ENCODE peak calls at places on chromosomes 5 and 9, in six cellular contexts. One of them, this sample, is unnamed.
A peak's percentile ranks its signal among the peaks of the same experiment; 100 is the strongest.

GRCh38 chr5:176416123-176416924 is at the start of gene CLTB:
- DNase-seq in epithelial cell of esophagus: peak; percentile 91
- DNase-seq in dorsolateral prefrontal cortex: peak; percentile 88
- DNase-seq in coronary artery: peak; percentile 90
- DNase-seq in LNCaP clone FGC: peak; percentile 40
- DNase-seq in B cell: peak; percentile 84
- DNase-seq in this sample: peak; percentile 97

GRCh38 chr5:133252133-133252480 is 200.3 kb downstream of the HSPA4 start:
- DNase-seq in dorsolateral prefrontal cortex: no peak
- DNase-seq in B cell: no peak
- DNase-seq in coronary artery: no peak
- DNase-seq in LNCaP clone FGC: no peak
- DNase-seq in epithelial cell of esophagus: no peak
- DNase-seq in this sample: no peak

GRCh38 chr5:76638466-76638865 is 15.3 kb upstream of the F2RL2 start:
- DNase-seq in coronary artery: no peak
- DNase-seq in epithelial cell of esophagus: no peak
- DNase-seq in dorsolateral prefrontal cortex: no peak
- DNase-seq in LNCaP clone FGC: no peak
- DNase-seq in B cell: no peak
- DNase-seq in this sample: peak; percentile 17

GRCh38 chr5:115428676-115429075 is 115.9 kb downstream of the FEM1C start:
- DNase-seq in B cell: no peak
- DNase-seq in coronary artery: no peak
- DNase-seq in LNCaP clone FGC: no peak
- DNase-seq in epithelial cell of esophagus: no peak
- DNase-seq in dorsolateral prefrontal cortex: no peak
- DNase-seq in this sample: no peak

GRCh38 chr5:33048315-33048714 is 337.2 kb downstream of the NPR3 start:
- DNase-seq in LNCaP clone FGC: no peak
- DNase-seq in epithelial cell of esophagus: no peak
- DNase-seq in dorsolateral prefrontal cortex: no peak
- DNase-seq in coronary artery: no peak
- DNase-seq in B cell: no peak
- DNase-seq in this sample: no peak

GRCh38 chr9:138048184-138048583 is 170.6 kb downstream of the CACNA1B start:
- DNase-seq in coronary artery: no peak
- DNase-seq in B cell: no peak
- DNase-seq in epithelial cell of esophagus: no peak
- DNase-seq in dorsolateral prefrontal cortex: no peak
- DNase-seq in LNCaP clone FGC: no peak
- DNase-seq in this sample: no peak

GRCh38 chr9:130711469-130711868 is 17.9 kb downstream of the EXOSC2 start:
- DNase-seq in dorsolateral prefrontal cortex: no peak
- DNase-seq in epithelial cell of esophagus: no peak
- DNase-seq in LNCaP clone FGC: no peak
- DNase-seq in B cell: no peak
- DNase-seq in coronary artery: no peak
- DNase-seq in this sample: no peak

GRCh38 chr5:180170111-180170809 is 38.8 kb downstream of the RASGEF1C start:
- DNase-seq in coronary artery: no peak
- DNase-seq in LNCaP clone FGC: no peak
- DNase-seq in dorsolateral prefrontal cortex: peak; percentile 86
- DNase-seq in epithelial cell of esophagus: no peak
- DNase-seq in B cell: no peak
- DNase-seq in this sample: no peak

GRCh38 chr9:34332370-34332964 is 3.1 kb downstream of the NUDT2 start:
- DNase-seq in B cell: no peak
- DNase-seq in coronary artery: no peak
- DNase-seq in epithelial cell of esophagus: peak; percentile 65
- DNase-seq in dorsolateral prefrontal cortex: no peak
- DNase-seq in LNCaP clone FGC: no peak
- DNase-seq in this sample: no peak

GRCh38 chr9:110197330-110198187 is 10.4 kb downstream of the C9orf152 start:
- DNase-seq in LNCaP clone FGC: no peak
- DNase-seq in B cell: no peak
- DNase-seq in coronary artery: no peak
- DNase-seq in dorsolateral prefrontal cortex: no peak
- DNase-seq in epithelial cell of esophagus: no peak
- DNase-seq in this sample: no peak
- TF ChIP-seq CTCF in LNCaP clone FGC: no peak
- TF ChIP-seq CTCF in B cell: no peak
- TF ChIP-seq CTCF in coronary artery: peak; percentile 11
- TF ChIP-seq CTCF in dorsolateral prefrontal cortex: peak; percentile 39
- TF ChIP-seq CTCF in epithelial cell of esophagus: no peak
- TF ChIP-seq CTCF in this sample: no peak

DNA sequence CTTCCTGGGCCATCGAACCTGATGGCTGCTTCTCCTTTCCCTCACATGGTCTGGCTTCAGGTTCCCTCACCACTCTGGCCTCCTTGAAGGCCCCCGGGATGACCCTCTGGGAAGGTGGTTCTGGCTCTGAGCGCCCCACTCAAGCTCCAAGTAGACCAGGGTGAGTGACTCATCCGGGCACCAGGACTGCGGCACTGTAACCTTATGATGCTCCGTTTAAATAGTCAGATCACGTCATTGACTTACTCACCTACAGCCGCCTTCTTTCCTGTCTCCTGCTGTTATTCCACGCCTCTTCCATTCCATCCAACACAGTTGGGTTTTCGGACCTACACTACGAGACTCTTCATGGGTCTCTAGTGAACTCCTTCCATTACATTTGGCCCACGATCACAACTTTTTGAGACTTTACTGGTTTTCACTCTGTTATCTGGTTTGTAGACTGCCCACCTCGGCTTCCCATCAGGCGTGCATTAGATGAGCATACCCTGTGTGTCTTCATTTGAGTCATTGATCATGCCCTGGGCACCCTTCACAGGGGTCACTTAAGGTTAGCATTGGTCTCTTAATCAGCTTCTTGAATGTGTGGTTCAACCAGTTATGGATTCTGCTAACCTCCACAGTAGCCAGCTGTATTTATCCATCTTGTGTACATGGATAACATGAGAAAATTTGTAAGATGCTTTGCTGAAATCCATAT is 138.8 kb upstream of the LMX1B start:
- DNase-seq in LNCaP clone FGC: no peak
- DNase-seq in B cell: no peak
- DNase-seq in dorsolateral prefrontal cortex: no peak
- DNase-seq in coronary artery: no peak
- DNase-seq in epithelial cell of esophagus: peak; percentile 46
- DNase-seq in this sample: no peak
- TF ChIP-seq CTCF in LNCaP clone FGC: no peak
- TF ChIP-seq CTCF in B cell: no peak
- TF ChIP-seq CTCF in dorsolateral prefrontal cortex: no peak
- TF ChIP-seq CTCF in coronary artery: no peak
- TF ChIP-seq CTCF in epithelial cell of esophagus: no peak
- TF ChIP-seq CTCF in this sample: no peak

GRCh38 chr9:93907551-93908199 is 47.5 kb downstream of the BARX1 start:
- DNase-seq in epithelial cell of esophagus: no peak
- DNase-seq in coronary artery: no peak
- DNase-seq in LNCaP clone FGC: no peak
- DNase-seq in dorsolateral prefrontal cortex: no peak
- DNase-seq in B cell: no peak
- DNase-seq in this sample: no peak

GRCh38 chr9:93910598-93910997 is 44.6 kb downstream of the BARX1 start:
- DNase-seq in dorsolateral prefrontal cortex: no peak
- DNase-seq in B cell: no peak
- DNase-seq in LNCaP clone FGC: no peak
- DNase-seq in coronary artery: no peak
- DNase-seq in epithelial cell of esophagus: no peak
- DNase-seq in this sample: no peak

GRCh38 chr9:93908591-93909241 is 46.4 kb downstream of the BARX1 start:
- DNase-seq in dorsolateral prefrontal cortex: no peak
- DNase-seq in LNCaP clone FGC: no peak
- DNase-seq in coronary artery: no peak
- DNase-seq in epithelial cell of esophagus: no peak
- DNase-seq in B cell: no peak
- DNase-seq in this sample: no peak

GRCh38 chr9:93910196-93910595 is 45.0 kb downstream of the BARX1 start:
- DNase-seq in B cell: no peak
- DNase-seq in LNCaP clone FGC: no peak
- DNase-seq in dorsolateral prefrontal cortex: no peak
- DNase-seq in coronary artery: no peak
- DNase-seq in epithelial cell of esophagus: no peak
- DNase-seq in this sample: no peak

GRCh38 chr9:93909242-93909616 is 45.9 kb downstream of the BARX1 start:
- DNase-seq in coronary artery: no peak
- DNase-seq in B cell: no peak
- DNase-seq in dorsolateral prefrontal cortex: no peak
- DNase-seq in LNCaP clone FGC: no peak
- DNase-seq in epithelial cell of esophagus: no peak
- DNase-seq in this sample: no peak
- TF ChIP-seq CTCF in coronary artery: no peak
- TF ChIP-seq CTCF in B cell: no peak
- TF ChIP-seq CTCF in dorsolateral prefrontal cortex: no peak
- TF ChIP-seq CTCF in LNCaP clone FGC: no peak
- TF ChIP-seq CTCF in epithelial cell of esophagus: no peak
- TF ChIP-seq CTCF in this sample: no peak

GRCh38 chr5:97422678-97423077 is 239.6 kb upstream of the RIOK2 start:
- DNase-seq in coronary artery: no peak
- DNase-seq in LNCaP clone FGC: no peak
- DNase-seq in B cell: no peak
- DNase-seq in dorsolateral prefrontal cortex: no peak
- DNase-seq in epithelial cell of esophagus: peak; percentile 32
- DNase-seq in this sample: no peak

GRCh38 chr5:97425511-97425910 is 242.5 kb upstream of the RIOK2 start:
- DNase-seq in B cell: no peak
- DNase-seq in LNCaP clone FGC: no peak
- DNase-seq in epithelial cell of esophagus: peak; percentile 30
- DNase-seq in dorsolateral prefrontal cortex: no peak
- DNase-seq in coronary artery: no peak
- DNase-seq in this sample: no peak

GRCh38 chr5:97427235-97427634 is 244.2 kb upstream of the RIOK2 start:
- DNase-seq in B cell: no peak
- DNase-seq in coronary artery: no peak
- DNase-seq in epithelial cell of esophagus: no peak
- DNase-seq in dorsolateral prefrontal cortex: no peak
- DNase-seq in LNCaP clone FGC: no peak
- DNase-seq in this sample: no peak
- TF ChIP-seq CTCF in B cell: no peak
- TF ChIP-seq CTCF in coronary artery: no peak
- TF ChIP-seq CTCF in epithelial cell of esophagus: no peak
- TF ChIP-seq CTCF in dorsolateral prefrontal cortex: no peak
- TF ChIP-seq CTCF in LNCaP clone FGC: no peak
- TF ChIP-seq CTCF in this sample: no peak

DNA sequence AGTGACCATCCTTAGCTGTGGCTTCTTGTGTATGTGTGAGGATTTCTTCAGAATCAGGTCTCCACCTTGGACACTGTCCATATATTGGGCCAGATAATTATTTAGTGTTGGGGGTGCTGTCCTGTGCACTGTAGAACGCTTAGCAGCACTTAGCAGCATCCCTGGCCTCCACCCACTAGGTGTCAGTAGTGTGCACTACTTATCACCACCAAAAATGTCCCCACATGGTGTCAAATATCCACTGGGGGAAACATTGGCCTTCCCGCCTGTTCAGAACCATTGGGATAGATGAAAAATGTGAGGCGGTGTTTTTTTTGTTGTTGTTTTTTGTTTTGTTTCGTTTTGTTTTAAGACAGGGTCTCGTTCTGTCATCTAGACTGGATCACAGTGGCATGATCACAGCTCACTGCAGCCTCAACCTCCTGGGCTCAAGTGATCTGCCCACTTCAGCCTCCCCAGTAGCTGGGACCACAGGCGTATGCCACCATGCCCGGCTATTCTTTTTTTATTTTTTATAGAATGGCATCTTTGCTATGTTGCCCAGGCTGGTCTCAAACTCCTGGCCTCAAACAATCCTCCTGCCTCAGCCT is 67.7 kb downstream of the TENT4A start:
- DNase-seq in dorsolateral prefrontal cortex: no peak
- DNase-seq in B cell: no peak
- DNase-seq in LNCaP clone FGC: no peak
- DNase-seq in epithelial cell of esophagus: no peak
- DNase-seq in coronary artery: peak; percentile 29
- DNase-seq in this sample: no peak
- TF ChIP-seq CTCF in dorsolateral prefrontal cortex: no peak
- TF ChIP-seq CTCF in B cell: peak; percentile 35
- TF ChIP-seq CTCF in LNCaP clone FGC: peak; percentile 65
- TF ChIP-seq CTCF in epithelial cell of esophagus: peak; percentile 41
- TF ChIP-seq CTCF in coronary artery: no peak
- TF ChIP-seq CTCF in this sample: peak; percentile 49

GRCh38 chr5:135821061-135821781 is 13.2 kb upstream of the SLC25A48 start:
- DNase-seq in epithelial cell of esophagus: peak; percentile 31
- DNase-seq in LNCaP clone FGC: peak; percentile 18
- DNase-seq in dorsolateral prefrontal cortex: no peak
- DNase-seq in B cell: no peak
- DNase-seq in coronary artery: peak; percentile 64
- DNase-seq in this sample: no peak

GRCh38 chr5:135822959-135823358 is 11.5 kb upstream of the SLC25A48 start:
- DNase-seq in epithelial cell of esophagus: no peak
- DNase-seq in dorsolateral prefrontal cortex: no peak
- DNase-seq in B cell: no peak
- DNase-seq in LNCaP clone FGC: no peak
- DNase-seq in coronary artery: peak; percentile 60
- DNase-seq in this sample: no peak

GRCh38 chr5:135823799-135824366 is 10.6 kb upstream of the SLC25A48 start:
- DNase-seq in LNCaP clone FGC: no peak
- DNase-seq in epithelial cell of esophagus: no peak
- DNase-seq in coronary artery: peak; percentile 64
- DNase-seq in dorsolateral prefrontal cortex: no peak
- DNase-seq in B cell: no peak
- DNase-seq in this sample: no peak

GRCh38 chr5:135821802-135822201 is 12.7 kb upstream of the SLC25A48 start:
- DNase-seq in B cell: no peak
- DNase-seq in epithelial cell of esophagus: no peak
- DNase-seq in dorsolateral prefrontal cortex: no peak
- DNase-seq in coronary artery: peak; percentile 41
- DNase-seq in LNCaP clone FGC: no peak
- DNase-seq in this sample: no peak

DNA sequence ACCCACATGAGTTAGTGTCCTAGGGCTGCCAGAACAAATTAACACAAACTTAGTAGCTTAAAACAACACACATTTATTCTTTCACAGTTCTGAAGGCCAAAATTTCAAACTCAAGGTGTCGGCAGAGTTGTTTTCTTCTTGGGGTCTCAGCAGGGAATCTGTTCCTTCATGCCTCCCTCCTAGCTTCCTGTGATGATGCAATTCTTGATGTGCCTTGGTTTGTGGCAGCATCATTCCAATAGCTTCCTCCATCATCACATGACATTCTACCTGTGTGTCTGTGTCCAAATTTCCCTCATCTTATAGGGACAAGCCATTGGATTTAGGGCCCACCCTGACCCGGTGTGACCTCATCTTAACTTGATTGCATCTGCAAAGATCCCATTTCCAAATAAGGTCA is 12.2 kb upstream of the SLC25A48 start:
- DNase-seq in epithelial cell of esophagus: no peak
- DNase-seq in B cell: no peak
- DNase-seq in LNCaP clone FGC: no peak
- DNase-seq in dorsolateral prefrontal cortex: no peak
- DNase-seq in coronary artery: no peak
- DNase-seq in this sample: no peak
- TF ChIP-seq CTCF in epithelial cell of esophagus: no peak
- TF ChIP-seq CTCF in B cell: no peak
- TF ChIP-seq CTCF in LNCaP clone FGC: no peak
- TF ChIP-seq CTCF in dorsolateral prefrontal cortex: no peak
- TF ChIP-seq CTCF in coronary artery: no peak
- TF ChIP-seq CTCF in this sample: no peak

DNA sequence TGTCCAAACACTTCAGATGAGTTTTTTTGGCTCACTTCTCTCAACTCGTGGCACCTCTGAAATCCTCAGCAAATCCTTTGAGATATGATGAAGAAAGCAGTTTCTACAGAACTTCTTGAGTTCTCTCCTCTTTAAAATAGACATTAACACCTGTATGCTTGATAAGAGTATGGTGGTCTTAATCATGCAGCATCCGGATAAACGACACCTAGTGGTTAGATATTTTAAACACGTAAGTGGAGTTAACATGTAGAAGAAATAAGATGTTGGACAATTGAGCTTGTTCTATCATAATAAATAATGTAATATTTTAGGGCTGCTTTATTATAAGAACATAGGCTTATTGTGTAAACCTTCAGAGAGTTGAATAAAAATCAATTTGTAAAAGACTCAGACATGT is 324.8 kb downstream of the CYLC2 start:
- DNase-seq in epithelial cell of esophagus: peak; percentile 0
- DNase-seq in dorsolateral prefrontal cortex: no peak
- DNase-seq in B cell: no peak
- DNase-seq in coronary artery: no peak
- DNase-seq in LNCaP clone FGC: no peak
- DNase-seq in this sample: no peak
- TF ChIP-seq CTCF in epithelial cell of esophagus: no peak
- TF ChIP-seq CTCF in dorsolateral prefrontal cortex: no peak
- TF ChIP-seq CTCF in B cell: no peak
- TF ChIP-seq CTCF in coronary artery: no peak
- TF ChIP-seq CTCF in LNCaP clone FGC: no peak
- TF ChIP-seq CTCF in this sample: no peak